ENCODE peak calls at places on chromosomes 11 and 22, in five cellular contexts. P is NCI-H460, B is bronchial epithelial cell, M is skeletal muscle cell, U is COR-L47. R is an unnamed sample.

GRCh38 chr11:68043349-68044144 is 4.7 kb downstream of the TCIRG1 start:
- DNase-seq in M (peak), P (peak), U (no peak), B (no peak), R (peak)

GRCh38 chr11:47477323-47477722 is 28.4 kb upstream of the RAPSN start:
- DNase-seq in P (no peak), B (peak), M (no peak), U (no peak), R (no peak)

GRCh38 chr11:32109138-32109537 is 18.3 kb downstream of the RCN1 start:
- DNase-seq in B (peak), M (no peak), U (no peak), P (no peak), R (no peak)

GRCh38 chr11:64661146-64661545 is 61.9 kb downstream of the NRXN2 start:
- DNase-seq in U (no peak), M (peak), B (no peak), P (no peak), R (no peak)

GRCh38 chr22:46619830-46620501 is at the start of gene GRAMD4:
- DNase-seq in B (no peak), M (no peak), P (no peak), U (no peak), R (no peak)

GRCh38 chr11:12556788-12557384 is 117.3 kb upstream of the TEAD1 start:
- DNase-seq in U (no peak), B (peak), M (peak), P (peak), R (peak)

GRCh38 chr11:75562048-75562835 is at the start of gene SERPINH1:
- DNase-seq in B (peak), P (peak), M (peak), U (peak), R (no peak)

GRCh38 chr11:122626266-122626665 is 29.3 kb upstream of the UBASH3B start:
- DNase-seq in P (no peak), U (no peak), B (no peak), M (no peak), R (no peak)

GRCh38 chr22:47563406-47564157 is 801.1 kb downstream of the TBC1D22A start:
- DNase-seq in U (no peak), P (no peak), M (no peak), B (no peak), R (no peak)

GRCh38 chr11:10623797-10624761 is 55.6 kb upstream of the LYVE1 start:
- DNase-seq in U (no peak), P (no peak), M (no peak), B (no peak), R (no peak)

GRCh38 chr22:35023692-35024363 is 42.1 kb upstream of the ISX start:
- DNase-seq in P (peak), M (no peak), B (peak), U (peak), R (no peak)

GRCh38 chr11:111918390-111919256 is at the start of gene C11orf52:
- DNase-seq in B (peak), P (no peak), M (no peak), U (peak), R (no peak)

GRCh38 chr11:97092823-97093222 is 703.0 kb downstream of the JRKL start:
- DNase-seq in P (no peak), B (no peak), M (no peak), U (no peak), R (no peak)

GRCh38 chr11:16011396-16011795 is 344.9 kb downstream of the SOX6 start:
- DNase-seq in M (no peak), P (no peak), U (no peak), B (no peak), R (no peak)

GRCh38 chr11:78220218-78221157 is 31.8 kb downstream of the USP35 start:
- DNase-seq in M (no peak), B (no peak), P (no peak), U (no peak), R (no peak)

GRCh38 chr11:76793834-76794291 is 10.7 kb downstream of the TSKU start:
- DNase-seq in B (no peak), M (no peak), P (no peak), U (no peak), R (no peak)